ENCODE peak calls at places on chromosome 18, in six cellular contexts. X, N, P, S, B and O are unnamed samples.

GRCh38 chr18:62144338-62144737 is 42.5 kb downstream of the PIGN start:
- DNase-seq in P (no peak), X (no peak), S (no peak), B (no peak), N (no peak), O (no peak)

GRCh38 chr18:11237484-11237883 is 88.1 kb upstream of the PIEZO2 start:
- DNase-seq in P (no peak), S (no peak), B (no peak), X (no peak), N (no peak), O (no peak)

GRCh38 chr18:69770206-69770605 is 177.5 kb downstream of the CD226 start:
- DNase-seq in B (no peak), S (no peak), N (no peak), P (no peak), X (no peak), O (no peak)

GRCh38 chr18:43596106-43596712 is 318.9 kb upstream of the SYT4 start:
- DNase-seq in P (no peak), X (no peak), B (no peak), S (no peak), N (no peak), O (peak)

GRCh38 chr18:56803076-56803475 is 151.9 kb downstream of the WDR7 start:
- DNase-seq in P (no peak), S (no peak), X (no peak), B (no peak), N (no peak), O (no peak)

GRCh38 chr18:8525692-8526091 is 83.5 kb upstream of the RAB12 start:
- DNase-seq in P (no peak), X (no peak), B (peak), N (no peak), S (no peak), O (no peak)

GRCh38 chr18:76461692-76462325 is 33.2 kb downstream of the ZNF516 start:
- DNase-seq in N (no peak), S (no peak), B (no peak), X (no peak), P (no peak), O (no peak)

GRCh38 chr18:54127759-54128378 is 96.6 kb downstream of the MBD2 start:
- DNase-seq in B (peak), X (peak), S (peak), N (no peak), P (no peak), O (peak)

GRCh38 chr18:25349131-25349925 is 2.6 kb downstream of the ZNF521 start:
- DNase-seq in N (no peak), X (peak), B (peak), P (no peak), S (no peak), O (peak)

GRCh38 chr18:70288851-70289328 is at the start of gene SOCS6:
- DNase-seq in P (no peak), S (peak), X (peak), B (peak), N (peak), O (peak)

DNA sequence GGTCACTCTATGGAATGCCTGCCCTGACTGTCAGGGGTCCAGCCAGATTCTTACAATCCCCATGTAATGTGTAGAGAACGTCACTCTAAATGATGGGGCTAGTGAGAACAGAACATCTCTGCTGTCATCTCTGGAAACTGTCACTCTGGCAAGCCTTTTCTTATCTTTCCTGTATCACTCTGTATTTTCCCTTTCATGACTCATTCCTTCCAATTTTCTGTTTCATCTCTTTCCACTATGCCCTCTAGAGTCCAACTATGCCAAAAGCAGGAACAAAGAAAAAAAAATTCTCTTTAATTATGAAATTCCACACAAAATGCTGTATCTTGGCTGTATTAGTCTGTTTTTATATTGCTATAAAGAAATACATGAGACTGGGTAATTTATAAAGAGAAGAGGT is 608.8 kb downstream of the ADCYAP1 start:
- DNase-seq in X (no peak), N (no peak), S (no peak), B (no peak), P (no peak), O (no peak)
- TF ChIP-seq CTCF in X (no peak), N (no peak), S (peak), B (no peak), P (peak), O (no peak)

GRCh38 chr18:63676526-63676925 is 14.8 kb upstream of the SERPINB3 start:
- DNase-seq in P (no peak), B (peak), X (no peak), S (peak), N (no peak), O (no peak)
- TF ChIP-seq CTCF in P (peak), B (peak), X (peak), S (peak), N (no peak), O (peak)

DNA sequence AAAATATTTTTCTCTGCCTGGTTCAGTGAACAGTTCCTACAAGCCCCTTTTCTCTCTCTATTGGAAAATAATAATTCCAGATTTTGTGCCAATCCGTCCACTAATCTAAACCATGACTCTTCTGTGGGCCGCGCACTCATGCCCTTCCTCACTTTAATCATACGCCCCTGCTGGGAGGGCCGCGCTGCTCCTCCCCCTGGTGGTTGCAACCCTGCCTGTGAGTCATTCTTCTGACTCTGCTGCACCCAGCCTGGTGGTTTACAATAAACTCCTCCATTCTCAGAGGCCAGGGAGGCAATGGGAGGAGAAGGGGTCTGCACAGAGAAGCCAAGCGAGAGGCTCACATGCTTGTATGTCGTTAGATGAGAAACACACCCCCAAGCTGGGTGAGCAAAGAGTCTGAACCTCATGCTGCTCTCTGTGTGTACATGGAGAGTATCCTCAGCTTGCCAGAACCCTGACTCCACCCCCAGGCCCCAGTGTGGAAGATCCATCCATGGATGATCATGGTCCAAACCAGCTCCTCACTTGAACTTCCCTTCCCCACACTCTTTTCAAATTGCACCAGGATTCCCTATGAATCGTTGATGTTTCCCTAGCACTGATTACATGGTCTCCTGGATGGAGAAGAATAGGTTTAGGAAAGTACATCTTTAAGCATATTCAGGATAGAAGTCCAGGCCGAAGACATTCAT is 228.9 kb downstream of the ANKRD30B start:
- DNase-seq in S (no peak), P (no peak), N (no peak), X (no peak), B (no peak), O (no peak)
- TF ChIP-seq CTCF in S (peak), P (no peak), N (no peak), X (no peak), B (no peak), O (no peak)

GRCh38 chr18:31722369-31722957 is 38.1 kb upstream of the B4GALT6 start:
- DNase-seq in B (peak), S (peak), P (no peak), X (peak), N (peak), O (peak)
- TF ChIP-seq CTCF in B (peak), S (peak), P (peak), X (peak), N (peak), O (peak)